ENCODE peak calls at places on chromosomes 12 and 14, in nine cellular contexts. D is cardiac fibroblast; V is iris pigment epithelial cell; W is T47D; B is brain microvascular endothelial cell; O is GM10248; I is fibroblast of villous mesenchyme; S is midbrain; A is central memory CD4-positive, alpha-beta T cell. H is an unnamed sample.

GRCh38 chr12:106369624-106370346 is 12.2 kb downstream of the POLR3B start:
- DNase-seq in B (peak; percentile 62), W (no peak), O (no peak), D (peak; percentile 90), S (no peak), A (no peak), V (peak; percentile 87), I (peak; percentile 79), H (no peak)

GRCh38 chr12:24909667-24910066 is 39.2 kb downstream of the BCAT1 start:
- DNase-seq in V (peak; percentile 94), A (no peak), D (peak; percentile 98), I (peak; percentile 64), B (peak; percentile 97), O (no peak), S (no peak), W (no peak), H (no peak)

GRCh38 chr12:125072496-125072895 is 7.3 kb downstream of the AACS start:
- DNase-seq in W (no peak), B (no peak), S (no peak), V (no peak), O (no peak), D (no peak), A (no peak), I (no peak), H (no peak)

GRCh38 chr12:99026332-99027116 is 381.4 kb downstream of the APAF1 start:
- DNase-seq in D (no peak), W (no peak), S (no peak), B (no peak), O (no peak), I (no peak), V (no peak), A (no peak), H (no peak)

GRCh38 chr14:104986487-104987164 is 1.0 kb downstream of the CLBA1 start:
- DNase-seq in S (no peak), V (no peak), A (no peak), B (no peak), D (no peak), I (no peak), W (no peak), O (no peak), H (no peak)

GRCh38 chr12:12182926-12183325 is 83.9 kb downstream of the LRP6 start:
- DNase-seq in I (peak; percentile 56), S (peak; percentile 46), W (no peak), V (peak; percentile 61), D (peak; percentile 40), B (peak; percentile 14), A (no peak), O (no peak), H (no peak)

GRCh38 chr12:52258335-52258901 is 16.0 kb upstream of the KRT86 start:
- DNase-seq in B (no peak), S (no peak), W (no peak), D (peak; percentile 43), O (no peak), A (no peak), I (peak; percentile 47), V (peak; percentile 45), H (no peak)

GRCh38 chr12:19671695-19672094 is 232.4 kb downstream of the AEBP2 start:
- DNase-seq in V (no peak), W (no peak), O (no peak), I (no peak), B (no peak), A (no peak), D (no peak), S (no peak), H (no peak)

GRCh38 chr12:6967548-6968100 is 2.8 kb downstream of the PHB2 start:
- DNase-seq in S (no peak), A (no peak), W (no peak), I (no peak), D (no peak), O (no peak), B (no peak), V (no peak), H (no peak)

GRCh38 chr14:36580856-36581831 is 1.3 kb downstream of the NKX2-8 start:
- DNase-seq in A (no peak), B (no peak), I (peak; percentile 19), O (peak; percentile 30), W (no peak), S (no peak), V (peak; percentile 25), D (peak; percentile 45), H (peak; percentile 53)

GRCh38 chr12:8609061-8609570 is 3.5 kb downstream of the AICDA start:
- DNase-seq in O (no peak), B (peak; percentile 31), S (peak; percentile 37), A (no peak), W (peak; percentile 29), V (peak; percentile 64), D (peak; percentile 72), I (peak; percentile 43), H (peak; percentile 75)

GRCh38 chr14:71551291-71551955 is 380.8 kb upstream of the RGS6 start:
- DNase-seq in I (peak; percentile 93), W (peak; percentile 35), A (no peak), B (no peak), O (no peak), V (peak; percentile 96), S (no peak), D (peak; percentile 67), H (no peak)

GRCh38 chr14:96160913-96161310 is 43.7 kb upstream of the BDKRB2 start:
- DNase-seq in B (no peak), I (no peak), O (no peak), V (no peak), A (no peak), S (no peak), D (no peak), W (no peak), H (no peak)

GRCh38 chr14:87522575-87522974 is 470.4 kb downstream of the GALC start:
- DNase-seq in V (no peak), A (no peak), W (peak; percentile 62), D (no peak), I (no peak), S (no peak), B (no peak), O (no peak), H (peak; percentile 21)

GRCh38 chr12:68317047-68317667 is 15.0 kb downstream of the MDM1 start:
- DNase-seq in D (peak; percentile 82), V (peak; percentile 54), W (peak; percentile 63), O (peak; percentile 52), B (no peak), S (peak; percentile 45), I (peak; percentile 72), A (peak; percentile 36), H (peak; percentile 37)

GRCh38 chr14:105480807-105481801 is 5.6 kb upstream of the CRIP1 start:
- DNase-seq in D (peak; percentile 92), W (peak; percentile 95), I (peak; percentile 87), A (peak; percentile 90), O (peak; percentile 93), V (peak; percentile 77), B (peak; percentile 86), S (peak; percentile 93), H (peak; percentile 90)

GRCh38 chr14:99758121-99758871 is 34.9 kb upstream of the EML1 start:
- DNase-seq in A (no peak), V (peak; percentile 91), O (no peak), D (peak; percentile 91), S (no peak), I (peak; percentile 91), B (peak; percentile 84), W (no peak), H (peak; percentile 37)

GRCh38 chr14:49999216-49999761 is 106.4 kb downstream of the ARF6 start:
- DNase-seq in W (peak; percentile 52), B (peak; percentile 88), O (peak; percentile 84), S (no peak), A (peak; percentile 74), D (peak; percentile 91), I (peak; percentile 87), V (peak; percentile 89), H (peak; percentile 75)

GRCh38 chr14:73058224-73058922 is at the start of gene RBM25:
- DNase-seq in S (peak; percentile 98), A (peak; percentile 96), I (peak; percentile 99), O (peak; percentile 96), V (peak; percentile 99), W (peak; percentile 100), D (peak; percentile 99), B (peak; percentile 99), H (peak; percentile 100)

GRCh38 chr12:59808317-59808910 is 212.6 kb downstream of the SLC16A7 start:
- DNase-seq in A (peak; percentile 27), W (peak; percentile 59), B (no peak), V (peak; percentile 49), S (peak; percentile 23), O (peak; percentile 43), I (peak; percentile 47), D (peak; percentile 61), H (peak; percentile 36)

GRCh38 chr14:92676448-92677086 is 71.9 kb downstream of the LGMN start:
- DNase-seq in I (no peak), A (no peak), V (no peak), D (no peak), O (no peak), W (no peak), B (no peak), S (no peak), H (no peak)

GRCh38 chr14:103068351-103069073 is 11.2 kb upstream of the CDC42BPB start:
- DNase-seq in S (no peak), O (no peak), D (no peak), B (no peak), I (no peak), A (no peak), W (no peak), V (no peak), H (no peak)

GRCh38 chr12:106446429-106447092 is 89.0 kb downstream of the POLR3B start:
- DNase-seq in A (no peak), B (no peak), I (no peak), V (no peak), S (peak; percentile 59), D (no peak), W (no peak), O (no peak), H (no peak)

GRCh38 chr14:70755655-70756054 is 53.7 kb downstream of the MAP3K9 start:
- DNase-seq in A (no peak), O (no peak), V (peak; percentile 76), W (no peak), I (no peak), S (no peak), D (no peak), B (no peak), H (peak; percentile 11)

GRCh38 chr12:4910502-4911315 is 1.0 kb downstream of the KCNA1 start:
- DNase-seq in B (no peak), V (no peak), W (no peak), S (no peak), I (no peak), O (peak; percentile 76), A (no peak), D (no peak), H (no peak)

GRCh38 chr12:108914031-108914630 is 34.2 kb downstream of the DAO start:
- DNase-seq in B (no peak), V (peak; percentile 14), S (peak; percentile 30), O (no peak), A (no peak), D (peak; percentile 29), I (peak; percentile 2), W (no peak), H (no peak)

GRCh38 chr14:104293851-104294627 is 155.7 kb downstream of the KIF26A start:
- DNase-seq in W (peak; percentile 38), D (no peak), O (no peak), I (no peak), B (no peak), V (no peak), S (no peak), A (no peak), H (no peak)

GRCh38 chr14:68677476-68677875 is 115.4 kb downstream of the ZFP36L1 start:
- DNase-seq in W (peak; percentile 37), S (no peak), I (no peak), D (no peak), A (no peak), O (no peak), V (no peak), B (no peak), H (no peak)

GRCh38 chr12:81206425-81206824 is 128.5 kb downstream of the ACSS3 start:
- DNase-seq in I (no peak), B (no peak), O (no peak), W (no peak), D (no peak), A (no peak), S (no peak), V (no peak), H (no peak)